ENCODE peak calls at places on chromosomes 16 and 17, in four cellular contexts. V, S, N and Z are unnamed samples.

GRCh38 chr16:83870830-83871229 is 28.1 kb upstream of the MLYCD start:
- DNase-seq in V (no peak), S (no peak), N (no peak), Z (no peak)

GRCh38 chr16:28981517-28981916 is 3.3 kb upstream of the LAT start:
- DNase-seq in V (no peak), S (no peak), N (no peak), Z (no peak)

GRCh38 chr17:59858167-59858790 is 34.5 kb downstream of the TUBD1 start:
- DNase-seq in V (no peak), S (no peak), N (no peak), Z (no peak)

GRCh38 chr16:12303649-12304048 is 327.1 kb downstream of the SNX29 start:
- DNase-seq in V (no peak), S (no peak), N (no peak), Z (peak; percentile 25)

GRCh38 chr16:30473231-30474061 is 904 bp downstream of the ITGAL start:
- DNase-seq in V (no peak), S (no peak), N (no peak), Z (no peak)

GRCh38 chr16:35685085-35685484 is 2225.7 kb downstream of the TP53TG3F start:
- DNase-seq in V (no peak), S (no peak), N (no peak), Z (no peak)

GRCh38 chr17:1480747-1481465 is 11.6 kb downstream of the MYO1C start:
- DNase-seq in V (no peak), S (no peak), N (no peak), Z (no peak)

GRCh38 chr17:59105852-59106462 is 723 bp downstream of the TRIM37 start:
- DNase-seq in V (peak; percentile 88), S (peak; percentile 47), N (no peak), Z (peak; percentile 83)

GRCh38 chr16:17414421-17414820 is 56.3 kb downstream of the XYLT1 start:
- DNase-seq in V (no peak), S (no peak), N (no peak), Z (no peak)